ENCODE peak calls at places on chromosomes 3 and 15, in eight cellular contexts. One of them, this sample, is unnamed.

GRCh38 chr15:84734794-84735479 is 13.5 kb upstream of the ZNF592 start:
- DNase-seq in tibial artery: peak; percentile 68
- DNase-seq in nephron progenitor cell: peak; percentile 40
- DNase-seq in stomach: peak; percentile 75
- DNase-seq in heart left ventricle: peak; percentile 32
- DNase-seq in pancreas: peak; percentile 79
- DNase-seq in ovary: no peak
- DNase-seq in uterus: no peak
- DNase-seq in this sample: peak; percentile 71

GRCh38 chr15:91651251-91651650 is 202.3 kb upstream of the SLCO3A1 start:
- DNase-seq in heart left ventricle: no peak
- DNase-seq in uterus: no peak
- DNase-seq in pancreas: no peak
- DNase-seq in tibial artery: no peak
- DNase-seq in ovary: no peak
- DNase-seq in stomach: no peak
- DNase-seq in nephron progenitor cell: no peak
- DNase-seq in this sample: no peak

GRCh38 chr3:133447751-133448477 is 48.1 kb downstream of the BFSP2 start:
- DNase-seq in tibial artery: no peak
- DNase-seq in uterus: no peak
- DNase-seq in nephron progenitor cell: no peak
- DNase-seq in pancreas: no peak
- DNase-seq in ovary: no peak
- DNase-seq in stomach: no peak
- DNase-seq in heart left ventricle: no peak
- DNase-seq in this sample: no peak

GRCh38 chr3:66472313-66473134 is 28.3 kb downstream of the LRIG1 start:
- DNase-seq in tibial artery: no peak
- DNase-seq in uterus: no peak
- DNase-seq in ovary: no peak
- DNase-seq in stomach: no peak
- DNase-seq in nephron progenitor cell: no peak
- DNase-seq in heart left ventricle: no peak
- DNase-seq in pancreas: no peak
- DNase-seq in this sample: peak; percentile 48

GRCh38 chr3:143597774-143598652 is 250.3 kb downstream of the SLC9A9 start:
- DNase-seq in nephron progenitor cell: no peak
- DNase-seq in ovary: no peak
- DNase-seq in uterus: no peak
- DNase-seq in heart left ventricle: no peak
- DNase-seq in tibial artery: no peak
- DNase-seq in pancreas: no peak
- DNase-seq in stomach: no peak
- DNase-seq in this sample: no peak

GRCh38 chr15:78392430-78392829 is 45.6 kb upstream of the IREB2 start:
- DNase-seq in ovary: no peak
- DNase-seq in tibial artery: peak; percentile 20
- DNase-seq in stomach: peak; percentile 73
- DNase-seq in heart left ventricle: no peak
- DNase-seq in uterus: no peak
- DNase-seq in pancreas: no peak
- DNase-seq in nephron progenitor cell: no peak
- DNase-seq in this sample: no peak

GRCh38 chr3:35639251-35640185 is at the start of gene ARPP21:
- DNase-seq in uterus: no peak
- DNase-seq in pancreas: no peak
- DNase-seq in stomach: no peak
- DNase-seq in tibial artery: no peak
- DNase-seq in heart left ventricle: peak; percentile 6
- DNase-seq in ovary: no peak
- DNase-seq in nephron progenitor cell: peak; percentile 64
- DNase-seq in this sample: peak; percentile 32

GRCh38 chr3:43769097-43769470 is 78.3 kb downstream of the ABHD5 start:
- DNase-seq in tibial artery: no peak
- DNase-seq in pancreas: no peak
- DNase-seq in heart left ventricle: no peak
- DNase-seq in stomach: no peak
- DNase-seq in nephron progenitor cell: no peak
- DNase-seq in ovary: no peak
- DNase-seq in uterus: no peak
- DNase-seq in this sample: no peak

GRCh38 chr15:61195116-61196002 is 33.7 kb downstream of the RORA start:
- DNase-seq in pancreas: no peak
- DNase-seq in heart left ventricle: no peak
- DNase-seq in nephron progenitor cell: no peak
- DNase-seq in ovary: no peak
- DNase-seq in tibial artery: no peak
- DNase-seq in stomach: no peak
- DNase-seq in uterus: no peak
- DNase-seq in this sample: peak; percentile 30

GRCh38 chr15:25787855-25788521 is 75.1 kb downstream of the ATP10A start:
- DNase-seq in stomach: no peak
- DNase-seq in nephron progenitor cell: no peak
- DNase-seq in heart left ventricle: no peak
- DNase-seq in uterus: no peak
- DNase-seq in tibial artery: peak; percentile 81
- DNase-seq in ovary: peak; percentile 20
- DNase-seq in pancreas: no peak
- DNase-seq in this sample: no peak

GRCh38 chr3:29773481-29773880 is 492.6 kb downstream of the RBMS3 start:
- DNase-seq in stomach: no peak
- DNase-seq in heart left ventricle: no peak
- DNase-seq in tibial artery: no peak
- DNase-seq in ovary: no peak
- DNase-seq in pancreas: no peak
- DNase-seq in uterus: no peak
- DNase-seq in nephron progenitor cell: no peak
- DNase-seq in this sample: no peak

GRCh38 chr15:23497710-23498111 is 50.7 kb upstream of the GOLGA6L2 start:
- DNase-seq in pancreas: no peak
- DNase-seq in tibial artery: no peak
- DNase-seq in ovary: no peak
- DNase-seq in nephron progenitor cell: peak; percentile 8
- DNase-seq in uterus: no peak
- DNase-seq in heart left ventricle: no peak
- DNase-seq in stomach: no peak
- DNase-seq in this sample: no peak
- TF ChIP-seq CTCF in pancreas: no peak
- TF ChIP-seq CTCF in tibial artery: no peak
- TF ChIP-seq CTCF in ovary: no peak
- TF ChIP-seq CTCF in nephron progenitor cell: no peak
- TF ChIP-seq CTCF in uterus: no peak
- TF ChIP-seq CTCF in heart left ventricle: peak; percentile 29
- TF ChIP-seq CTCF in stomach: no peak
- TF ChIP-seq CTCF in this sample: no peak

DNA sequence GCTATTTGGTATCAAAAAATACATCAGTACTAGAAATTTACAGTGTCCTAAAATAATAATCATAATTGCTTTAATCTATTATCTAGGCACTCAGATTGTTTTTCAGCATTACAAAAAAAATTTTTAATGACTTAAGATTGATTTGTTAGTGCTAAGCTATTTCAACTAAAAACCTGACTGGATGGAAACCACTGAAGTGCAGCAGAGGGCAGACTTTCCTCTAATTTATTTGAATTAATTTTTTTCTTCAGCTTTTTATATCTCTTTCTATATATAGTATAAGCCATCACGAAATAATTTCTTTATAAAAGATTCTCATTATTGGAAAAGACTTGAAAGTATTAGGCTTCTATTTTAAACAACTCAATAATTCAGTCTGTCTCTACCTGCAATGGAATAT is 131.4 kb downstream of the IQCH start:
- DNase-seq in tibial artery: no peak
- DNase-seq in pancreas: no peak
- DNase-seq in ovary: no peak
- DNase-seq in nephron progenitor cell: no peak
- DNase-seq in heart left ventricle: no peak
- DNase-seq in uterus: no peak
- DNase-seq in stomach: no peak
- DNase-seq in this sample: no peak
- TF ChIP-seq CTCF in tibial artery: no peak
- TF ChIP-seq CTCF in pancreas: no peak
- TF ChIP-seq CTCF in ovary: no peak
- TF ChIP-seq CTCF in nephron progenitor cell: no peak
- TF ChIP-seq CTCF in heart left ventricle: no peak
- TF ChIP-seq CTCF in uterus: no peak
- TF ChIP-seq CTCF in stomach: no peak
- TF ChIP-seq CTCF in this sample: no peak

DNA sequence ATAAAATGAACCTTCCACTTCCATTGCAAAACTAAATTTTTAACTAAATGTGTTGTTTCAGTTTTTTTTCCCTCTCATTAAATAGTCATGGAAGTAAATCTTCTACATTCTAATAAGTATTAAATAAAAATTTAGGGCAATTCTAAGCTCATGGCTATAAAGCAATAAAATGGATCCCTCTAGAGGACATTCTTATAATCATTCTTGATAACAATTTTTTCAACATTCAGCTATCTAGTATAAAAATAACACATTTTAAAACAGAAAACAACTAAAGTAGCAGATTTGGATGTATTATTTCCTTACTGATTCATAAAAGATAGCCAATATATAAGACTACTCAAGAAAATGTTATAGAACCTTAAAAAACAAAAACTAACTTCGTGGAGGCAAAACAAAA is 393.1 kb downstream of the PLOD2 start:
- DNase-seq in tibial artery: no peak
- DNase-seq in uterus: no peak
- DNase-seq in pancreas: no peak
- DNase-seq in stomach: no peak
- DNase-seq in heart left ventricle: no peak
- DNase-seq in nephron progenitor cell: no peak
- DNase-seq in ovary: no peak
- DNase-seq in this sample: no peak
- TF ChIP-seq CTCF in tibial artery: no peak
- TF ChIP-seq CTCF in uterus: no peak
- TF ChIP-seq CTCF in pancreas: no peak
- TF ChIP-seq CTCF in stomach: no peak
- TF ChIP-seq CTCF in heart left ventricle: peak; percentile 33
- TF ChIP-seq CTCF in nephron progenitor cell: peak; percentile 30
- TF ChIP-seq CTCF in ovary: no peak
- TF ChIP-seq CTCF in this sample: no peak

DNA sequence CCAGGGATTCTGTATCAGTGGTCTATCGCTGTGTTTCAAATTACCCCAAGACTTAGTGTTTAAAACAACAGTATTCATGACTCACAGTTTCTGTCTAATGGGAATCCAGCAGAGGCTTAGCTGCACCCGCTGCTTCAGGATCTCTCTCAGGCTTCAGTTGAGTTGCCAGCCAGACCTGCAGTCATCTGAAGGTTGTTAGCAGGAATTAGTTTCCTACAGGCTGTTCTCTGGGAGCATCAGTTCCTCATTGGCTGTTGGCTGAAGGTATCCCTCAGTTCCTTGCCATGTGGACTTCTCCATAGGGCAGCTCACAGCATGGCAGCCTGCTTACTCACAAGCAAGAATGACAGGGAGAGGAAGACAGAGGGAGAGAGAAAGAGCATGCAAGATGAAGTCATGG is 474.1 kb upstream of the PPP2R3A start:
- DNase-seq in pancreas: no peak
- DNase-seq in stomach: no peak
- DNase-seq in nephron progenitor cell: no peak
- DNase-seq in heart left ventricle: no peak
- DNase-seq in ovary: no peak
- DNase-seq in uterus: no peak
- DNase-seq in tibial artery: no peak
- DNase-seq in this sample: no peak
- TF ChIP-seq CTCF in pancreas: no peak
- TF ChIP-seq CTCF in stomach: no peak
- TF ChIP-seq CTCF in nephron progenitor cell: no peak
- TF ChIP-seq CTCF in heart left ventricle: no peak
- TF ChIP-seq CTCF in ovary: no peak
- TF ChIP-seq CTCF in uterus: no peak
- TF ChIP-seq CTCF in tibial artery: no peak
- TF ChIP-seq CTCF in this sample: no peak

GRCh38 chr3:51975857-51976549 is 1.1 kb downstream of the ABHD14A start:
- DNase-seq in heart left ventricle: peak; percentile 71
- DNase-seq in ovary: peak; percentile 88
- DNase-seq in uterus: peak; percentile 78
- DNase-seq in tibial artery: peak; percentile 90
- DNase-seq in nephron progenitor cell: peak; percentile 84
- DNase-seq in stomach: peak; percentile 62
- DNase-seq in pancreas: peak; percentile 63
- DNase-seq in this sample: no peak
- TF ChIP-seq CTCF in heart left ventricle: no peak
- TF ChIP-seq CTCF in ovary: peak; percentile 18
- TF ChIP-seq CTCF in uterus: no peak
- TF ChIP-seq CTCF in tibial artery: no peak
- TF ChIP-seq CTCF in nephron progenitor cell: peak; percentile 17
- TF ChIP-seq CTCF in stomach: no peak
- TF ChIP-seq CTCF in pancreas: no peak
- TF ChIP-seq CTCF in this sample: no peak